ENCODE peak calls at places on chromosome X, in five cellular contexts. One of them, this sample, is unnamed.

GRCh38 chrX:2677764-2678163 is 13.3 kb upstream of the CD99 start:
- DNase-seq in activated naive CD4-positive, alpha-beta T cell treated with anti-CD3 and anti-CD28 coated beads, Interleukin-2, amount 50 U/mL, for 16 hours: no peak
- DNase-seq in RPMI8226: peak
- DNase-seq in fibroblast of lung: peak
- DNase-seq in kidney tubule cell: peak
- DNase-seq in this sample: peak

GRCh38 chrX:103817502-103817901 is 14.6 kb downstream of the RAB9B start:
- DNase-seq in activated naive CD4-positive, alpha-beta T cell treated with anti-CD3 and anti-CD28 coated beads, Interleukin-2, amount 50 U/mL, for 16 hours: no peak
- DNase-seq in RPMI8226: peak
- DNase-seq in fibroblast of lung: no peak
- DNase-seq in kidney tubule cell: peak
- DNase-seq in this sample: peak

GRCh38 chrX:97740886-97741285 is 857.2 kb downstream of the RPA4 start:
- DNase-seq in activated naive CD4-positive, alpha-beta T cell treated with anti-CD3 and anti-CD28 coated beads, Interleukin-2, amount 50 U/mL, for 16 hours: no peak
- DNase-seq in RPMI8226: no peak
- DNase-seq in fibroblast of lung: peak
- DNase-seq in kidney tubule cell: peak
- DNase-seq in this sample: no peak

GRCh38 chrX:16953606-16954211 is 7.3 kb downstream of the REPS2 start:
- DNase-seq in activated naive CD4-positive, alpha-beta T cell treated with anti-CD3 and anti-CD28 coated beads, Interleukin-2, amount 50 U/mL, for 16 hours: no peak
- DNase-seq in RPMI8226: no peak
- DNase-seq in fibroblast of lung: peak
- DNase-seq in kidney tubule cell: peak
- DNase-seq in this sample: peak

GRCh38 chrX:72539822-72540221 is 32.8 kb downstream of the HDAC8 start:
- DNase-seq in activated naive CD4-positive, alpha-beta T cell treated with anti-CD3 and anti-CD28 coated beads, Interleukin-2, amount 50 U/mL, for 16 hours: no peak
- DNase-seq in RPMI8226: no peak
- DNase-seq in fibroblast of lung: no peak
- DNase-seq in kidney tubule cell: no peak
- DNase-seq in this sample: no peak

GRCh38 chrX:117995378-117995777 is 121.2 kb downstream of the KLHL13 start:
- DNase-seq in activated naive CD4-positive, alpha-beta T cell treated with anti-CD3 and anti-CD28 coated beads, Interleukin-2, amount 50 U/mL, for 16 hours: no peak
- DNase-seq in RPMI8226: no peak
- DNase-seq in fibroblast of lung: no peak
- DNase-seq in kidney tubule cell: no peak
- DNase-seq in this sample: no peak

GRCh38 chrX:26789751-26790150 is 573.8 kb downstream of the MAGEB5 start:
- DNase-seq in activated naive CD4-positive, alpha-beta T cell treated with anti-CD3 and anti-CD28 coated beads, Interleukin-2, amount 50 U/mL, for 16 hours: no peak
- DNase-seq in RPMI8226: no peak
- DNase-seq in fibroblast of lung: no peak
- DNase-seq in kidney tubule cell: no peak
- DNase-seq in this sample: no peak

GRCh38 chrX:1027133-1027532 is 185.3 kb downstream of the CRLF2 start:
- DNase-seq in activated naive CD4-positive, alpha-beta T cell treated with anti-CD3 and anti-CD28 coated beads, Interleukin-2, amount 50 U/mL, for 16 hours: no peak
- DNase-seq in RPMI8226: peak
- DNase-seq in fibroblast of lung: no peak
- DNase-seq in kidney tubule cell: no peak
- DNase-seq in this sample: no peak

GRCh38 chrX:83511208-83511607 is 3.1 kb downstream of the POU3F4 start:
- DNase-seq in activated naive CD4-positive, alpha-beta T cell treated with anti-CD3 and anti-CD28 coated beads, Interleukin-2, amount 50 U/mL, for 16 hours: no peak
- DNase-seq in RPMI8226: no peak
- DNase-seq in fibroblast of lung: peak
- DNase-seq in kidney tubule cell: no peak
- DNase-seq in this sample: peak

GRCh38 chrX:10903518-10903917 is 207.6 kb upstream of the HCCS start:
- DNase-seq in activated naive CD4-positive, alpha-beta T cell treated with anti-CD3 and anti-CD28 coated beads, Interleukin-2, amount 50 U/mL, for 16 hours: no peak
- DNase-seq in RPMI8226: no peak
- DNase-seq in fibroblast of lung: no peak
- DNase-seq in kidney tubule cell: no peak
- DNase-seq in this sample: no peak

GRCh38 chrX:1546601-1547275 is 9.8 kb upstream of the P2RY8 start:
- DNase-seq in activated naive CD4-positive, alpha-beta T cell treated with anti-CD3 and anti-CD28 coated beads, Interleukin-2, amount 50 U/mL, for 16 hours: no peak
- DNase-seq in RPMI8226: no peak
- DNase-seq in fibroblast of lung: no peak
- DNase-seq in kidney tubule cell: no peak
- DNase-seq in this sample: no peak

GRCh38 chrX:150219374-150220185 is 143.5 kb upstream of the MAMLD1 start:
- DNase-seq in activated naive CD4-positive, alpha-beta T cell treated with anti-CD3 and anti-CD28 coated beads, Interleukin-2, amount 50 U/mL, for 16 hours: no peak
- DNase-seq in RPMI8226: no peak
- DNase-seq in fibroblast of lung: peak
- DNase-seq in kidney tubule cell: peak
- DNase-seq in this sample: no peak

GRCh38 chrX:87728459-87728858 is 210.9 kb downstream of the KLHL4 start:
- DNase-seq in activated naive CD4-positive, alpha-beta T cell treated with anti-CD3 and anti-CD28 coated beads, Interleukin-2, amount 50 U/mL, for 16 hours: no peak
- DNase-seq in RPMI8226: no peak
- DNase-seq in fibroblast of lung: no peak
- DNase-seq in kidney tubule cell: no peak
- DNase-seq in this sample: peak

GRCh38 chrX:41922694-41923171 is 621 bp downstream of the CASK start:
- DNase-seq in activated naive CD4-positive, alpha-beta T cell treated with anti-CD3 and anti-CD28 coated beads, Interleukin-2, amount 50 U/mL, for 16 hours: peak
- DNase-seq in RPMI8226: peak
- DNase-seq in fibroblast of lung: peak
- DNase-seq in kidney tubule cell: peak
- DNase-seq in this sample: no peak

GRCh38 chrX:49912086-49912485 is 10.3 kb upstream of the CLCN5 start:
- DNase-seq in activated naive CD4-positive, alpha-beta T cell treated with anti-CD3 and anti-CD28 coated beads, Interleukin-2, amount 50 U/mL, for 16 hours: no peak
- DNase-seq in RPMI8226: no peak
- DNase-seq in fibroblast of lung: no peak
- DNase-seq in kidney tubule cell: no peak
- DNase-seq in this sample: no peak

GRCh38 chrX:103678199-103678993 is 8.1 kb downstream of the MORF4L2 start:
- DNase-seq in activated naive CD4-positive, alpha-beta T cell treated with anti-CD3 and anti-CD28 coated beads, Interleukin-2, amount 50 U/mL, for 16 hours: no peak
- DNase-seq in RPMI8226: no peak
- DNase-seq in fibroblast of lung: peak
- DNase-seq in kidney tubule cell: no peak
- DNase-seq in this sample: peak

GRCh38 chrX:110162867-110163266 is 155.0 kb downstream of the AMMECR1 start:
- DNase-seq in activated naive CD4-positive, alpha-beta T cell treated with anti-CD3 and anti-CD28 coated beads, Interleukin-2, amount 50 U/mL, for 16 hours: no peak
- DNase-seq in RPMI8226: no peak
- DNase-seq in fibroblast of lung: no peak
- DNase-seq in kidney tubule cell: no peak
- DNase-seq in this sample: no peak

GRCh38 chrX:133972916-133973315 is 12.5 kb downstream of the GPC3 start:
- DNase-seq in activated naive CD4-positive, alpha-beta T cell treated with anti-CD3 and anti-CD28 coated beads, Interleukin-2, amount 50 U/mL, for 16 hours: no peak
- DNase-seq in RPMI8226: no peak
- DNase-seq in fibroblast of lung: no peak
- DNase-seq in kidney tubule cell: no peak
- DNase-seq in this sample: no peak

GRCh38 chrX:37420179-37420578 is 71.0 kb downstream of the PRRG1 start:
- DNase-seq in activated naive CD4-positive, alpha-beta T cell treated with anti-CD3 and anti-CD28 coated beads, Interleukin-2, amount 50 U/mL, for 16 hours: no peak
- DNase-seq in RPMI8226: no peak
- DNase-seq in fibroblast of lung: no peak
- DNase-seq in kidney tubule cell: no peak
- DNase-seq in this sample: no peak

GRCh38 chrX:41043950-41044349 is 41.3 kb upstream of the USP9X start:
- DNase-seq in activated naive CD4-positive, alpha-beta T cell treated with anti-CD3 and anti-CD28 coated beads, Interleukin-2, amount 50 U/mL, for 16 hours: no peak
- DNase-seq in RPMI8226: no peak
- DNase-seq in fibroblast of lung: peak
- DNase-seq in kidney tubule cell: no peak
- DNase-seq in this sample: no peak

GRCh38 chrX:30935985-30936384 is 46.9 kb upstream of the TAB3 start:
- DNase-seq in activated naive CD4-positive, alpha-beta T cell treated with anti-CD3 and anti-CD28 coated beads, Interleukin-2, amount 50 U/mL, for 16 hours: no peak
- DNase-seq in RPMI8226: no peak
- DNase-seq in fibroblast of lung: peak
- DNase-seq in kidney tubule cell: peak
- DNase-seq in this sample: peak

GRCh38 chrX:106912864-106913263 is 7.3 kb upstream of the CLDN2 start:
- DNase-seq in activated naive CD4-positive, alpha-beta T cell treated with anti-CD3 and anti-CD28 coated beads, Interleukin-2, amount 50 U/mL, for 16 hours: no peak
- DNase-seq in RPMI8226: no peak
- DNase-seq in fibroblast of lung: peak
- DNase-seq in kidney tubule cell: no peak
- DNase-seq in this sample: no peak

GRCh38 chrX:53481093-53481492 is 46.9 kb upstream of the HSD17B10 start:
- DNase-seq in activated naive CD4-positive, alpha-beta T cell treated with anti-CD3 and anti-CD28 coated beads, Interleukin-2, amount 50 U/mL, for 16 hours: peak
- DNase-seq in RPMI8226: peak
- DNase-seq in fibroblast of lung: no peak
- DNase-seq in kidney tubule cell: no peak
- DNase-seq in this sample: no peak

GRCh38 chrX:24117288-24117687 is 32.2 kb upstream of the ZFX start:
- DNase-seq in activated naive CD4-positive, alpha-beta T cell treated with anti-CD3 and anti-CD28 coated beads, Interleukin-2, amount 50 U/mL, for 16 hours: no peak
- DNase-seq in RPMI8226: no peak
- DNase-seq in fibroblast of lung: peak
- DNase-seq in kidney tubule cell: peak
- DNase-seq in this sample: peak

GRCh38 chrX:150035531-150035930 is 97.2 kb upstream of the EOLA2 start:
- DNase-seq in activated naive CD4-positive, alpha-beta T cell treated with anti-CD3 and anti-CD28 coated beads, Interleukin-2, amount 50 U/mL, for 16 hours: no peak
- DNase-seq in RPMI8226: no peak
- DNase-seq in fibroblast of lung: peak
- DNase-seq in kidney tubule cell: peak
- DNase-seq in this sample: no peak